ENCODE peak calls at places on chromosomes 7 and 10, in ten cellular contexts. Q, K, V, A, F, S, G, Y, X and U are unnamed samples. For H3K4me1, the result is how much of the 10 kb centered on the place peaks cover.

GRCh38 chr10:24259365-24260125 is 50.6 kb downstream of the KIAA1217 start:
- DNase-seq in Q (no peak), K (no peak), V (no peak), A (no peak), F (no peak), S (no peak), G (no peak), Y (no peak), X (no peak), U (no peak)

GRCh38 chr10:90317172-90317571 is 540.7 kb downstream of the HTR7 start:
- DNase-seq in Q (no peak), K (no peak), V (no peak), A (no peak), F (no peak), S (no peak), G (no peak), Y (no peak), X (no peak), U (no peak)

GRCh38 chr10:118953598-118953997 is 75.9 kb upstream of the NANOS1 start:
- DNase-seq in Q (no peak), K (no peak), V (no peak), A (no peak), F (no peak), S (no peak), G (no peak), Y (no peak), X (no peak), U (no peak)

GRCh38 chr7:75966209-75966961 is 28.0 kb downstream of the TMEM120A start:
- DNase-seq in Q (peak), K (no peak), V (peak), A (no peak), F (peak), S (peak), G (peak), Y (no peak), X (peak), U (no peak)

GRCh38 chr7:24477807-24478655 is 95.2 kb upstream of the PALS2 start:
- DNase-seq in Q (no peak), K (peak), V (peak), A (no peak), F (no peak), S (peak), G (no peak), Y (no peak), X (no peak), U (peak)

GRCh38 chr10:30007406-30007805 is 52.0 kb downstream of the JCAD start:
- DNase-seq in Q (no peak), K (no peak), V (no peak), A (no peak), F (no peak), S (no peak), G (no peak), Y (no peak), X (no peak), U (no peak)

GRCh38 chr7:74044366-74045350 is 16.7 kb downstream of the ELN start:
- DNase-seq in Q (no peak), K (no peak), V (peak), A (no peak), F (no peak), S (no peak), G (peak), Y (peak), X (no peak), U (no peak)

GRCh38 chr7:135335628-135336139 is 102.0 kb downstream of the STRA8 start:
- DNase-seq in Q (peak), K (no peak), V (peak), A (no peak), F (no peak), S (peak), G (peak), Y (no peak), X (no peak), U (peak)

GRCh38 chr7:98828368-98828767 is 41.4 kb downstream of the TMEM130 start:
- DNase-seq in Q (no peak), K (no peak), V (no peak), A (no peak), F (no peak), S (no peak), G (no peak), Y (no peak), X (no peak), U (no peak)

GRCh38 chr7:98827258-98827657 is 42.6 kb downstream of the TMEM130 start:
- DNase-seq in Q (no peak), K (no peak), V (no peak), A (no peak), F (no peak), S (no peak), G (no peak), Y (no peak), X (no peak), U (no peak)

GRCh38 chr7:98833022-98833421 is 36.8 kb downstream of the TMEM130 start:
- DNase-seq in Q (no peak), K (no peak), V (no peak), A (no peak), F (no peak), S (no peak), G (no peak), Y (no peak), X (no peak), U (no peak)

GRCh38 chr7:98831641-98832221 is 38.1 kb downstream of the TMEM130 start:
- DNase-seq in Q (no peak), K (no peak), V (no peak), A (no peak), F (no peak), S (no peak), G (no peak), Y (peak), X (no peak), U (no peak)

GRCh38 chr7:98830972-98831548 is 38.8 kb downstream of the TMEM130 start:
- DNase-seq in Q (no peak), K (no peak), V (no peak), A (no peak), F (no peak), S (no peak), G (no peak), Y (no peak), X (no peak), U (no peak)
- H3K4me1 ChIP-seq in Q (under half), K (under half), V (under half), A (under half), F (under half), S (under half), G (under half), Y (under half), X (under half), U (under half)

GRCh38 chr10:21523007-21523406 is 2.5 kb downstream of the SKIDA1 start:
- DNase-seq in Q (no peak), K (no peak), V (no peak), A (no peak), F (no peak), S (no peak), G (no peak), Y (no peak), X (no peak), U (no peak)
- TF ChIP-seq CTCF in Q (no peak), K (no peak), V (no peak), A (no peak), F (no peak), S (no peak), G (no peak), Y (no peak), X (no peak), U (peak)

DNA sequence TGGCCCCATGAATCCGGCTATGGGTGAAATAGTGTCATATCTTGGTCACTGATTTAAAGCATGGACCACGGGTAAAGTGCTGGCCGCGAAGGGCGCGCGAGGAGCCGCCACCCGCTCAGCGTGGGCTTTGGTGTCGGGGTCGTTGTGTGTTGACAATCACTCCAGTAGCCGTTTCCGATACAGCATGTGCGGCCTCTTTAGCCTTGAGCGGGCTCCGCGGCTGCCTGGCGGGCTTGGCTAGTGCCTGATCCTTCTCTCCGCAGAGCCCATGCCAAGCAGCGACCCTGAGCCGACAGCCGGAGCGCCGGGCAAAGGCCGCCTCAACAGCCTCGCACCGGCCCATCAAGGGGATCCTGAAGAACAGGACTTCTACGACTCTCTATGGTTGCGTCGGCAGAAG is 105.9 kb downstream of the SLC37A3 start:
- DNase-seq in Q (no peak), K (no peak), V (no peak), A (no peak), F (no peak), S (no peak), G (no peak), Y (no peak), X (no peak), U (no peak)
- H3K4me1 ChIP-seq in Q (under half), K (under half), V (under half), A (under half), F (under half), S (under half), G (under half), Y (under half), X (under half), U (under half)

DNA sequence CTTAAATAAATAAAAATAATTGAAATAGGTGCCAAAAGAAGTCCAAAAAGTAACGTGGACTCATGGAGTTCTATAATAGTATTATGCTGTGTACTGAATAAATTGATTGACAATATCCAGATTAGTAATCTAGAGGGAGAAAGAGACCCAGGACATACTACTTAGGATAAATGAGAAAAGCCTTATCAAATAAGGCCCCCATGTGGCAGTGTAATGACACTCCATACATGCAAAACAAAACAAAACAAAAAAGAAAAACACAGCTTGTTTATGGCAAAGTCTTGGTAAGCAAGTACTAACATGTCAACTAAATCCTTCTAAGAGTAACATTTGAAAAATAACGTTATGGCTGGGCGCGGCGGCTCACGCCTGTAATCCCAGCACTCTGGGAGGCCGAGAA is 3.6 kb upstream of the RUNDC3B start:
- DNase-seq in Q (no peak), K (no peak), V (no peak), A (no peak), F (no peak), S (no peak), G (no peak), Y (no peak), X (no peak), U (no peak)
- TF ChIP-seq CTCF in Q (no peak), K (no peak), V (no peak), A (no peak), F (no peak), S (no peak), G (peak), Y (no peak), X (no peak), U (no peak)

DNA sequence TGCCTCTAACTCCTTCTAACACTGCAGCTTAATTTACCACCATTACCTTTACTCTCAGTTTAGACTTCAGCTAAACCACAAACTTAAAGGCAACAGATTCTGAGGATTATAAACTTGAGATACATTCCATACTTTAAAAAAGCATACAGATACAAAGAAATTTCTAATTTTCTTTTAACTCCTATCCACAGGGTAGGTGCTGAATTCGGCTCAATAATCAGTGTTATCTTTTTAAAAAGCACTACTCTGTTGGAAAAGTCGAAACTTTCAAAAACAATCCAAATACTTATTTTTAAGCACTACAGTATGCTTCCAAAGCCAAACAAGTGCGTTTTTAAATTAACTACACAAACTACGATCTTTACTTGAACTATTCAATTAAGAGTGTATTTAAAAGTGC is 1.0 kb downstream of the SMNDC1 start:
- DNase-seq in Q (no peak), K (no peak), V (no peak), A (no peak), F (no peak), S (no peak), G (no peak), Y (no peak), X (no peak), U (no peak)
- H3K4me1 ChIP-seq in Q (under half), K (half or more), V (half or more), A (under half), F (half or more), S (under half), G (under half), Y (half or more), X (half or more), U (under half)

DNA sequence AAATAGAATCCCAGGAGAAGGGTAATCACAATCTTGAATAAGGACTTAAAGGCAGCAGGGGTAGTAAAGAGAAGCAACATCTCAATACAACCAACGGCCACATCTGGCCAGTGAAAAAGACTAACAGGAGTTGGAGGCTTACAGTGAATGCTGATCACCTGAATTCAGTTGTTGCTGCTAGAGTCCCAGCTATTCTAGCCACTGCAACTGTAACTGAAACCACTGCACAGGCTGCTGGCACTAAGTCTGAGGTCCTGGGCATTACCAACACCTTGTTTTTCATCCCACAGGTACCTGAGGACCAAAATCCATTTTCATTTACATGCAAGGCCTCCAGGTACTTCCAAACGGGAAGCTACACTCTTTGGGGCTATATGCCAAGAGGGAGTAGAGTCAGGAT is 44.4 kb downstream of the TPK1 start:
- DNase-seq in Q (no peak), K (no peak), V (no peak), A (no peak), F (no peak), S (no peak), G (no peak), Y (no peak), X (no peak), U (no peak)
- TF ChIP-seq CTCF in Q (no peak), K (no peak), V (no peak), A (no peak), F (no peak), S (no peak), G (no peak), Y (no peak), X (no peak), U (no peak)

GRCh38 chr7:139741813-139742344 is 35.9 kb downstream of the HIPK2 start:
- DNase-seq in Q (no peak), K (no peak), V (no peak), A (no peak), F (no peak), S (no peak), G (no peak), Y (no peak), X (no peak), U (no peak)
- H3K4me1 ChIP-seq in Q (under half), K (half or more), V (half or more), A (under half), F (half or more), S (under half), G (half or more), Y (half or more), X (under half), U (under half)